ENCODE peak calls at places on chromosome 4, in seven cellular contexts. U, D, Z, S, Q, L and V are unnamed samples.

GRCh38 chr4:155742310-155743015 is 16.4 kb upstream of the GUCY1B1 start:
- DNase-seq in U (no peak), D (no peak), Z (no peak), S (no peak), Q (no peak), L (no peak), V (no peak)

GRCh38 chr4:7786517-7786916 is 153.1 kb downstream of the AFAP1 start:
- DNase-seq in U (no peak), D (no peak), Z (no peak), S (no peak), Q (no peak), L (no peak), V (no peak)

GRCh38 chr4:183544109-183544508 is 39.3 kb downstream of the ING2 start:
- DNase-seq in U (no peak), D (no peak), Z (no peak), S (peak; percentile 7), Q (no peak), L (no peak), V (no peak)

GRCh38 chr4:94690851-94691254 is 66.9 kb upstream of the BMPR1B start:
- DNase-seq in U (no peak), D (peak; percentile 76), Z (no peak), S (peak; percentile 75), Q (no peak), L (no peak), V (no peak)

GRCh38 chr4:156656911-156657310 is 314.7 kb downstream of the PDGFC start:
- DNase-seq in U (no peak), D (peak; percentile 48), Z (no peak), S (no peak), Q (no peak), L (no peak), V (no peak)

GRCh38 chr4:3868146-3868840 is 102.1 kb downstream of the ADRA2C start:
- DNase-seq in U (no peak), D (no peak), Z (no peak), S (peak; percentile 19), Q (no peak), L (peak; percentile 45), V (no peak)

GRCh38 chr4:72525938-72526337 is 43.1 kb downstream of the ADAMTS3 start:
- DNase-seq in U (no peak), D (peak; percentile 41), Z (no peak), S (peak; percentile 89), Q (no peak), L (no peak), V (no peak)

GRCh38 chr4:107034091-107034698 is 1.9 kb downstream of the DKK2 start:
- DNase-seq in U (no peak), D (peak; percentile 58), Z (no peak), S (peak; percentile 36), Q (no peak), L (peak; percentile 70), V (no peak)

GRCh38 chr4:6282247-6282646 is 12.6 kb downstream of the WFS1 start:
- DNase-seq in U (no peak), D (peak; percentile 60), Z (no peak), S (peak; percentile 58), Q (no peak), L (no peak), V (peak; percentile 40)

GRCh38 chr4:92047209-92047877 is 256.4 kb upstream of the GRID2 start:
- DNase-seq in U (no peak), D (no peak), Z (no peak), S (peak; percentile 63), Q (no peak), L (no peak), V (no peak)

GRCh38 chr4:68577590-68577989 is 1.5 kb upstream of the UGT2B17 start:
- DNase-seq in U (no peak), D (no peak), Z (no peak), S (no peak), Q (no peak), L (no peak), V (no peak)

GRCh38 chr4:137343221-137343620 is 189.1 kb downstream of the PCDH18 start:
- DNase-seq in U (no peak), D (peak; percentile 2), Z (no peak), S (peak; percentile 33), Q (no peak), L (no peak), V (no peak)

GRCh38 chr4:74133786-74134499 is 24.0 kb upstream of the MTHFD2L start:
- DNase-seq in U (peak; percentile 56), D (peak; percentile 96), Z (peak; percentile 63), S (peak; percentile 96), Q (peak; percentile 81), L (peak; percentile 82), V (peak; percentile 68)

GRCh38 chr4:47413515-47413914 is 50.0 kb downstream of the COMMD8 start:
- DNase-seq in U (no peak), D (no peak), Z (peak; percentile 45), S (no peak), Q (no peak), L (no peak), V (no peak)

GRCh38 chr4:93832097-93832496 is 3.5 kb downstream of the ATOH1 start:
- DNase-seq in U (no peak), D (no peak), Z (no peak), S (no peak), Q (no peak), L (no peak), V (peak; percentile 42)

GRCh38 chr4:37973481-37973880 is 13.3 kb downstream of the PTTG2 start:
- DNase-seq in U (no peak), D (no peak), Z (no peak), S (no peak), Q (no peak), L (no peak), V (no peak)

GRCh38 chr4:149928507-149928906 is 112.9 kb upstream of the IQCM start:
- DNase-seq in U (no peak), D (no peak), Z (no peak), S (no peak), Q (no peak), L (no peak), V (no peak)

GRCh38 chr4:149927514-149927913 is 111.9 kb upstream of the IQCM start:
- DNase-seq in U (no peak), D (no peak), Z (no peak), S (no peak), Q (no peak), L (no peak), V (no peak)

DNA sequence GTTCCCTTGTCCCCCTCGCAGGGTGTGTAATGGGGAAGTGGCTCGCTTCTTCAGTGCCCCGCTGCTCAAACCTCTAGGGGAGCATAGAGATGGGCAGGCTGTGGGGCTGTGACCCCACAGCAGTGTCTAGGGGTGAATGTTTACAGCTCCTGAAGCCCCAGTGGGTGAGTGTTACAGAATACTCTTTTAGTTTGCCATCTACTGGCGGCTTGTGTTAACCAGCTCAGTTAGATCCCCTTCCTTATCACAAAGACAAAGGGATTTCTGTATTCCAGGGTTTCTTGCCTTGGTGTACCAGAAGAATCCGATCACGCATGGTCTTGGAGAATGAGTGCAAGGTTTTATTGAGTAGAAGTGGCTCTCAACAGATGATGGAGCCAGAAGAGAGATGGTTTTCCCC is 108.1 kb upstream of the IQCM start:
- DNase-seq in U (no peak), D (no peak), Z (no peak), S (no peak), Q (no peak), L (no peak), V (no peak)
- TF ChIP-seq CTCF in U (no peak), D (no peak), Z (no peak), S (no peak), Q (no peak), L (no peak), V (no peak)

GRCh38 chr4:48904101-48904500 is 2.5 kb downstream of the OCIAD2 start:
- DNase-seq in U (no peak), D (no peak), Z (peak; percentile 45), S (no peak), Q (no peak), L (no peak), V (no peak)

GRCh38 chr4:48906283-48907173 is at the start of gene OCIAD2:
- DNase-seq in U (peak; percentile 80), D (peak; percentile 31), Z (peak; percentile 92), S (peak; percentile 39), Q (peak; percentile 84), L (peak; percentile 58), V (peak; percentile 90)

GRCh38 chr4:48904541-48905142 is 1.9 kb downstream of the OCIAD2 start:
- DNase-seq in U (no peak), D (no peak), Z (no peak), S (peak; percentile 71), Q (no peak), L (no peak), V (no peak)

GRCh38 chr4:48907706-48908477 is 1.3 kb upstream of the OCIAD2 start:
- DNase-seq in U (no peak), D (no peak), Z (no peak), S (no peak), Q (no peak), L (no peak), V (no peak)

DNA sequence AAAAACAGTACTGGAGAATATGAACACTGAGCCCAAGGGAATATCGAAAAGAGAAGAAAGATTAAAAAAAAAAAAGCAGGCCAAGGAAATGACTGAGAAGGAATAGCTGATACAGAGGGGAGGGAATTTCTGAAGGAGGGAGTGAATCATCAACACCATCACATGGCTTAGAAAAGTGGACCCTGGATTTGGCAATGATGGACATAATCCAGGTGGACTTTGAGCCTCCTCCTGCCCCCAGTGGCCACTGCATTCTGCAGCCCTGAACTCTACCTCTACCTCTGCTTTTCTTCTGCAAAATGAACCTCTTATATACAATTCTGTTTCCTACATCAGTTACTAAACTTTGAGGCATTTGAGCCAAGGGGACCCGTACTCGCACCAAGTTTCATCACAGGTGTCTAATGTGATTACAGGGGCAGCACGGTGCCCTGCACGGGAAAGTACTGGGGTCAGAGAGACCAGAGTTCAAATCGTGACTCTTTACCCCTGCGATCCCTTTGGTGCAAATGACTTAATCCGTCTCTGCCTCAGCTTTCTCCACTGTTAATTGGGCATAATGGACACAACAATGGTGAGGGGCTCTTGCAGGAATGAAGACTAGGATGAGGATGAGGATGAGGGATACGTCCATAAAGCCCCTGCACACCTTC is 1.1 kb downstream of the OCIAD2 start:
- DNase-seq in U (peak; percentile 31), D (peak; percentile 31), Z (no peak), S (peak; percentile 66), Q (peak; percentile 31), L (no peak), V (peak; percentile 34)
- TF ChIP-seq CTCF in U (peak; percentile 48), D (peak; percentile 24), Z (peak; percentile 38), S (peak; percentile 39), Q (no peak), L (no peak), V (no peak)

DNA sequence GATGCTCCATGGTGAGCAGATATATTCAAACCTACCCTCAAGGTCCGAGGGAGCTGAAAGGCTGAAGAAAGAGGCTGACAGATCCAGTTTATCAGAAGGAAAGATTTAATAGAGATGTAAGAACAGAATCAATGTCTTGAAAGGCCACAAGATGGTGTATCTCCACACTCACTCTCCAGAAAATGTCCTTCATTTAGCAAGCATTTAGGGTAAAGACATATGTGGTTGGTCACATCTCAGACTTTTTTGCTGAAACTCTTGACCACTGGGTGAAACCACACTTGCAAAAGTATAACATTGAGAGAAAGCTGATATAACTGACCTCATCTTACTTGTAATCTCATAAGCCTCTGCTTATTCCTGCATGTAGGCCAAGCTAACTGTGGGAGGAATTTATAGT is 745.8 kb upstream of the GALNTL6 start:
- DNase-seq in U (no peak), D (no peak), Z (no peak), S (peak; percentile 10), Q (no peak), L (no peak), V (no peak)
- TF ChIP-seq CTCF in U (no peak), D (no peak), Z (no peak), S (no peak), Q (no peak), L (no peak), V (no peak)

DNA sequence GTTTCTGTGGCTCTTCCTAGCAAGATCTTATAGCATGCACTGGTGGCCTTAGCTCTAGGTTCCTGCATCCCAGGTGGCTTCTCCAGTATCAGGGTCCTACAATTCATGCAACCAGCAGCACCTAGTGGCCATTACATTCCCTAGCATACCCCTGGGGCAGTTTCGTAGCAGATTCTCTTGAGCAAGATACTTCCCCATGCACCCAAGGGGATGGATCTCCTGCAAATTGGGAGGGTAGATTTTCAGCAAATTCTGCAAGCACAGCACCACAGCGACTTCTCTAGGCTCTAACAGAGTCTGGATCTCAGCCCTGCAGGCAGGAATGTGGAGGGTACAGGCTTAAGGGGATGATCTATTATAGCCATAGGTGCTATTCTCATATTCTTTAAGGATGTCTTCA is 13.1 kb upstream of the SLC9B1 start:
- DNase-seq in U (peak; percentile 22), D (peak; percentile 17), Z (peak; percentile 58), S (peak; percentile 73), Q (no peak), L (peak; percentile 29), V (peak; percentile 19)
- TF ChIP-seq CTCF in U (peak; percentile 48), D (peak; percentile 51), Z (peak; percentile 76), S (peak; percentile 87), Q (peak; percentile 27), L (peak; percentile 52), V (no peak)